ENCODE peak calls at places on chromosomes 12 and 14, in eight cellular contexts. A is foreskin keratinocyte, Y is RWPE1, H is AG04449, S is nephron progenitor cell, G is fibroblast of villous mesenchyme, O is mucosa of descending colon, C is endodermal cell. X is an unnamed sample.

GRCh38 chr14:101236496-101237240 is 324.6 kb upstream of the DIO3 start:
- DNase-seq in A (no peak), Y (no peak), H (no peak), S (no peak), G (no peak), O (no peak), C (peak), X (no peak)

GRCh38 chr12:3009780-3010179 is 50.6 kb downstream of the TEAD4 start:
- DNase-seq in A (no peak), Y (no peak), H (no peak), S (no peak), G (no peak), O (no peak), C (no peak), X (no peak)

GRCh38 chr12:2644678-2645405 is 149.9 kb upstream of the FKBP4 start:
- DNase-seq in A (no peak), Y (no peak), H (no peak), S (no peak), G (no peak), O (no peak), C (peak), X (no peak)

GRCh38 chr14:71187633-71188356 is 280.5 kb downstream of the PCNX1 start:
- DNase-seq in A (no peak), Y (no peak), H (no peak), S (peak), G (no peak), O (no peak), C (peak), X (no peak)

GRCh38 chr12:15880721-15881120 is 1.5 kb upstream of the STRAP start:
- DNase-seq in A (no peak), Y (no peak), H (no peak), S (no peak), G (no peak), O (no peak), C (no peak), X (no peak)

GRCh38 chr12:14846042-14846587 is 2.8 kb upstream of the ART4 start:
- DNase-seq in A (no peak), Y (no peak), H (no peak), S (no peak), G (peak), O (no peak), C (no peak), X (no peak)

GRCh38 chr12:14948672-14949071 is 10.3 kb upstream of the ERP27 start:
- DNase-seq in A (no peak), Y (no peak), H (peak), S (no peak), G (peak), O (no peak), C (peak), X (no peak)

GRCh38 chr12:89932950-89933349 is 224.3 kb upstream of the ATP2B1 start:
- DNase-seq in A (peak), Y (no peak), H (no peak), S (no peak), G (no peak), O (no peak), C (no peak), X (no peak)

GRCh38 chr14:79009286-79009685 is 839.1 kb downstream of the NRXN3 start:
- DNase-seq in A (no peak), Y (no peak), H (no peak), S (no peak), G (no peak), O (no peak), C (no peak), X (no peak)

GRCh38 chr12:124764870-124765570 is 98.6 kb downstream of the SCARB1 start:
- DNase-seq in A (peak), Y (no peak), H (peak), S (no peak), G (peak), O (no peak), C (no peak), X (no peak)

GRCh38 chr14:38527502-38527878 is 271.6 kb upstream of the CLEC14A start:
- DNase-seq in A (no peak), Y (no peak), H (no peak), S (no peak), G (no peak), O (no peak), C (no peak), X (no peak)

GRCh38 chr14:74619672-74620131 is 7.7 kb upstream of the LTBP2 start:
- DNase-seq in A (peak), Y (peak), H (peak), S (no peak), G (peak), O (peak), C (no peak), X (no peak)

GRCh38 chr14:90661881-90662280 is 154.3 kb downstream of the TTC7B start:
- DNase-seq in A (no peak), Y (no peak), H (no peak), S (no peak), G (peak), O (no peak), C (no peak), X (no peak)

GRCh38 chr14:30550335-30550734 is 8.6 kb upstream of the G2E3 start:
- DNase-seq in A (peak), Y (peak), H (no peak), S (no peak), G (peak), O (no peak), C (no peak), X (no peak)

GRCh38 chr12:115755061-115755751 is 522.3 kb downstream of the MED13L start:
- DNase-seq in A (no peak), Y (no peak), H (no peak), S (no peak), G (peak), O (no peak), C (no peak), X (no peak)

GRCh38 chr12:131114331-131114730 is 160.6 kb downstream of the ADGRD1 start:
- DNase-seq in A (no peak), Y (no peak), H (no peak), S (no peak), G (no peak), O (no peak), C (no peak), X (no peak)

GRCh38 chr14:99432491-99432890 is 48.2 kb downstream of the SETD3 start:
- DNase-seq in A (no peak), Y (no peak), H (no peak), S (no peak), G (no peak), O (no peak), C (no peak), X (no peak)

GRCh38 chr12:2484141-2484776 is 310.5 kb upstream of the FKBP4 start:
- DNase-seq in A (no peak), Y (no peak), H (no peak), S (no peak), G (no peak), O (no peak), C (no peak), X (no peak)

GRCh38 chr12:96197503-96198272 is 3.5 kb downstream of the ELK3 start:
- DNase-seq in A (peak), Y (peak), H (peak), S (no peak), G (peak), O (no peak), C (no peak), X (no peak)

GRCh38 chr14:67680121-67680602 is 5.7 kb upstream of the VTI1B start:
- DNase-seq in A (peak), Y (peak), H (peak), S (no peak), G (peak), O (no peak), C (no peak), X (no peak)

GRCh38 chr14:43900173-43900655 is 606.9 kb downstream of the FSCB start:
- DNase-seq in A (no peak), Y (no peak), H (no peak), S (no peak), G (no peak), O (no peak), C (peak), X (no peak)

GRCh38 chr12:45208604-45209487 is 7.0 kb upstream of the ANO6 start:
- DNase-seq in A (no peak), Y (no peak), H (no peak), S (no peak), G (peak), O (no peak), C (no peak), X (no peak)

GRCh38 chr14:24071144-24071697 is at the start of gene CPNE6:
- DNase-seq in A (no peak), Y (no peak), H (no peak), S (no peak), G (no peak), O (no peak), C (no peak), X (no peak)

GRCh38 chr12:120979862-120980696 is 1.7 kb downstream of the HNF1A start:
- DNase-seq in A (no peak), Y (no peak), H (no peak), S (peak), G (no peak), O (peak), C (peak), X (no peak)
- TF ChIP-seq CTCF in A (no peak), Y (no peak), H (no peak), S (no peak), G (no peak), O (no peak), C (no peak), X (no peak)

DNA sequence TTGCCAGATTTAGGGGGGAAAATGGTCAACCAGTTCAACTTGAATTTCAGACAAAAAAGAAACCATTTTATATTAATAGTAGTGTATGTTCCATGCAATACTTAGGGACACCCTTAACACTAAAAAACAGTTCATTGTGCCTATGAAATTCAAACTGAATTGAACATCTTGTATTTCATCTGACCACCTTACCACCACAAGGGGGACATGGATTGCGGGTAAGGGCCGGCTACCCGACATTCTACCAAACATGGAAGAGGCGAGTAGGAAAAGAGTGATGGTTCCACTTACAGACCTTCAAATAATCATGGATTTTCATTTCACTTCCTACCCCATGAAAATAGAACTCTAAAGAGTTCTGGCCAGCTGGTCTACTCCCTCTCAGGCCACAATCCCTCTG is 10.3 kb upstream of the STK38L start:
- DNase-seq in A (no peak), Y (no peak), H (no peak), S (no peak), G (no peak), O (no peak), C (peak), X (no peak)
- TF ChIP-seq CTCF in A (no peak), Y (no peak), H (no peak), S (no peak), G (peak), O (no peak), C (peak), X (peak)

DNA sequence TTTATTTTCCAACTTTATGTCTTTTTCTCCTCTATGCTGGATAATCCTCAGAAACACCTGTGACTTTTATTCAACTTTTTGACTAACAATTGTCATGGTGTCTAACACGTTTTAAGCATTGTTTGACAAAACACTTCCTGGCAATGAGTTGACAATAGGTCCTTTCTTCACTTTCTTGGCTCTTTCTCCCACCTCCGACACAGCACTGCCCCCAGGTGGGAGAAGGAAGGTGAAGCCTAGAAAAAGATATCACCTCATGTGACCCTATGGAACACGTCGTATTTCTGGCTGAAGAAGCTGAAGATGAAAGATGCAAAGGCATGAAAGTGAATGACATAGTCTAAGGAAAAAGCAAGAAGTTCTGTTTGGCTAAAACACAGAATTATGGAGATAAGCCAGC is 430.0 kb downstream of the ETNK1 start:
- DNase-seq in A (peak), Y (peak), H (no peak), S (peak), G (peak), O (no peak), C (peak), X (no peak)
- TF ChIP-seq CTCF in A (peak), Y (no peak), H (no peak), S (peak), G (peak), O (no peak), C (peak), X (no peak)

DNA sequence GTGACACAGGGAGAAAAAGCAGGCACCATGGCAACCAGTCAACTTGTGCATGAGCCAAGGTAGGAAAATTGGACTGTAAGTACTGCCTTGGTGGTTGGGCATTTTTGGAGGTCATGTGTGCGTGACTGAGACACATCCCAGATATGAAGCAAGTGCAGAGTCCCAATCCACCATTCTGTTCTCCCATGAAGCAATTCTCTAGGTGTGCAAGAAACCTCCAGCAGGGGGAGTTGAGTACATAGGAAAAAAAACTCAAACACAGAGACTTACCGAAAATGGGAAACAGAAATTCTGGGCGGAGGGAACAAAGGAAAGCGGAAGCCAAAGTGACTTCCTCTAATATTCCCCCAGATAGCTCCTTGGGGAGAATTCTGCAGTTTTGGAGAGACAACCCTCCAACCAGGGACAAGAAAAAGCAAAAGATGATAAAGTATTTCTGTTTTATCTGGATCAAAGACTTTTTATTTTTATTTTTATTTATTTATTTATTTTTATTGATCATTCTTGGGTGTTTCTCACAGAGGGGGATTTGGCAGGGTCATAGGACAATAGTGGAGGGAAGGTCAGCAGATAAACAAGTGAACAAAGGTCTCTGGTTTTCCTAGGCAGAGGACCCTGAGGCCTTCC is 76.9 kb downstream of the APOBEC1 start:
- DNase-seq in A (peak), Y (peak), H (peak), S (no peak), G (peak), O (no peak), C (peak), X (no peak)
- TF ChIP-seq CTCF in A (peak), Y (peak), H (peak), S (no peak), G (peak), O (peak), C (peak), X (peak)

GRCh38 chr14:96098309-96098998 is 59.3 kb downstream of the C14orf132 start:
- DNase-seq in A (no peak), Y (peak), H (no peak), S (peak), G (peak), O (no peak), C (peak), X (no peak)
- TF ChIP-seq CTCF in A (peak), Y (peak), H (peak), S (peak), G (peak), O (no peak), C (peak), X (peak)

GRCh38 chr12:753401-754237 is 1.2 kb downstream of the WNK1 start:
- DNase-seq in A (no peak), Y (no peak), H (no peak), S (peak), G (peak), O (peak), C (peak), X (peak)
- TF ChIP-seq CTCF in A (no peak), Y (no peak), H (no peak), S (no peak), G (no peak), O (no peak), C (peak), X (no peak)

GRCh38 chr14:45678163-45678562 is 425.2 kb upstream of the MIS18BP1 start:
- DNase-seq in A (no peak), Y (no peak), H (no peak), S (no peak), G (no peak), O (no peak), C (no peak), X (no peak)
- TF ChIP-seq CTCF in A (peak), Y (no peak), H (no peak), S (no peak), G (no peak), O (no peak), C (no peak), X (no peak)

GRCh38 chr14:93733646-93734045 is 54.6 kb downstream of the PRIMA1 start:
- DNase-seq in A (no peak), Y (no peak), H (no peak), S (no peak), G (no peak), O (no peak), C (no peak), X (no peak)

GRCh38 chr14:93737574-93737973 is 50.7 kb downstream of the PRIMA1 start:
- DNase-seq in A (no peak), Y (no peak), H (no peak), S (no peak), G (no peak), O (no peak), C (no peak), X (no peak)

GRCh38 chr14:93734961-93735360 is 53.3 kb downstream of the PRIMA1 start:
- DNase-seq in A (no peak), Y (no peak), H (no peak), S (no peak), G (no peak), O (no peak), C (no peak), X (no peak)

GRCh38 chr14:93734086-93734822 is 54.0 kb downstream of the PRIMA1 start:
- DNase-seq in A (no peak), Y (no peak), H (no peak), S (peak), G (no peak), O (no peak), C (peak), X (no peak)

GRCh38 chr14:93736378-93737014 is 51.8 kb downstream of the PRIMA1 start:
- DNase-seq in A (no peak), Y (no peak), H (no peak), S (no peak), G (no peak), O (no peak), C (peak), X (no peak)
- TF ChIP-seq CTCF in A (no peak), Y (no peak), H (peak), S (peak), G (no peak), O (no peak), C (peak), X (no peak)

GRCh38 chr12:68067762-68068376 is 78.6 kb downstream of the IFNG-AS1 start:
- DNase-seq in A (no peak), Y (no peak), H (no peak), S (no peak), G (peak), O (no peak), C (peak), X (no peak)
- TF ChIP-seq CTCF in A (peak), Y (peak), H (no peak), S (no peak), G (peak), O (no peak), C (peak), X (no peak)

GRCh38 chr14:45287609-45288008 is 34.6 kb upstream of the MIS18BP1 start:
- DNase-seq in A (no peak), Y (no peak), H (no peak), S (no peak), G (no peak), O (no peak), C (no peak), X (no peak)
- TF ChIP-seq CTCF in A (peak), Y (no peak), H (no peak), S (no peak), G (no peak), O (no peak), C (peak), X (no peak)

X was measured in mesothelial cell of epicardium.